ENCODE peak calls at places on chromosomes 2 and 18, in nine cellular contexts. J is body of pancreas, H is heart left ventricle, W is transverse colon, Y is IMR-90, C is A549, T is thyroid gland, N is endothelial cell of umbilical vein, A is GM12878. U is an unnamed sample.

GRCh38 chr2:176107731-176108181 is 676 bp downstream of the HOXD11 start:
- DNase-seq in N (no peak), W (no peak), T (no peak), A (no peak), Y (no peak), C (no peak), J (no peak), H (peak), U (no peak)

GRCh38 chr2:198328454-198328853 is 524.1 kb downstream of the PLCL1 start:
- DNase-seq in Y (no peak), C (no peak), J (no peak), N (no peak), H (no peak), A (no peak), W (no peak), T (no peak), U (no peak)

GRCh38 chr2:11748018-11748860 is 1.8 kb downstream of the LPIN1 start:
- DNase-seq in Y (no peak), J (no peak), H (no peak), C (no peak), W (no peak), T (no peak), A (no peak), N (no peak), U (no peak)

GRCh38 chr2:99140860-99141109 is 722 bp upstream of the C2orf15 start:
- DNase-seq in A (no peak), H (no peak), J (no peak), Y (no peak), W (no peak), C (no peak), T (no peak), N (no peak), U (no peak)

GRCh38 chr2:215787565-215788178 is 225.7 kb downstream of the MREG start:
- DNase-seq in W (no peak), C (no peak), J (no peak), A (no peak), Y (no peak), N (no peak), T (no peak), H (no peak), U (no peak)

GRCh38 chr2:86293612-86294011 is 43.8 kb downstream of the REEP1 start:
- DNase-seq in J (no peak), T (no peak), N (no peak), C (no peak), W (no peak), H (no peak), Y (no peak), A (no peak), U (no peak)

GRCh38 chr2:216298719-216299118 is 73.6 kb downstream of the MARCHF4 start:
- DNase-seq in J (no peak), N (peak), A (no peak), H (no peak), W (no peak), Y (peak), C (peak), T (no peak), U (no peak)

GRCh38 chr2:10932345-10933151 is 20.8 kb downstream of the KCNF1 start:
- DNase-seq in A (no peak), J (no peak), H (no peak), T (no peak), W (no peak), Y (peak), C (no peak), N (peak), U (no peak)

GRCh38 chr18:12645751-12646203 is 12.1 kb downstream of the SPIRE1 start:
- DNase-seq in H (peak), W (no peak), T (peak), Y (peak), J (peak), N (peak), C (no peak), A (no peak), U (peak)

GRCh38 chr2:85907671-85908157 is 18.9 kb upstream of the ST3GAL5 start:
- DNase-seq in Y (peak), J (no peak), A (no peak), N (peak), H (no peak), W (no peak), C (no peak), T (no peak), U (no peak)

GRCh38 chr2:238879621-238880377 is 31.9 kb downstream of the TWIST2 start:
- DNase-seq in H (no peak), N (no peak), A (no peak), W (no peak), J (no peak), T (no peak), Y (no peak), C (no peak), U (no peak)

GRCh38 chr2:162885281-162886070 is 46.9 kb upstream of the KCNH7 start:
- DNase-seq in N (no peak), J (no peak), A (no peak), Y (no peak), T (no peak), H (no peak), W (no peak), C (no peak), U (no peak)

GRCh38 chr2:241228081-241228859 is 39.8 kb downstream of the ANO7 start:
- DNase-seq in C (no peak), J (no peak), N (no peak), A (no peak), T (no peak), H (no peak), W (no peak), Y (no peak), U (no peak)

GRCh38 chr2:241230435-241230834 is 42.0 kb downstream of the ANO7 start:
- DNase-seq in Y (no peak), H (no peak), A (no peak), C (no peak), W (no peak), J (peak), T (peak), N (no peak), U (no peak)

GRCh38 chr2:241227635-241227993 is 39.1 kb downstream of the ANO7 start:
- DNase-seq in T (no peak), C (no peak), W (no peak), H (no peak), Y (no peak), A (no peak), N (no peak), J (no peak), U (no peak)

GRCh38 chr2:241229563-241230401 is 41.3 kb downstream of the ANO7 start:
- DNase-seq in C (no peak), A (no peak), Y (no peak), N (no peak), W (no peak), H (no peak), T (no peak), J (no peak), U (no peak)

DNA sequence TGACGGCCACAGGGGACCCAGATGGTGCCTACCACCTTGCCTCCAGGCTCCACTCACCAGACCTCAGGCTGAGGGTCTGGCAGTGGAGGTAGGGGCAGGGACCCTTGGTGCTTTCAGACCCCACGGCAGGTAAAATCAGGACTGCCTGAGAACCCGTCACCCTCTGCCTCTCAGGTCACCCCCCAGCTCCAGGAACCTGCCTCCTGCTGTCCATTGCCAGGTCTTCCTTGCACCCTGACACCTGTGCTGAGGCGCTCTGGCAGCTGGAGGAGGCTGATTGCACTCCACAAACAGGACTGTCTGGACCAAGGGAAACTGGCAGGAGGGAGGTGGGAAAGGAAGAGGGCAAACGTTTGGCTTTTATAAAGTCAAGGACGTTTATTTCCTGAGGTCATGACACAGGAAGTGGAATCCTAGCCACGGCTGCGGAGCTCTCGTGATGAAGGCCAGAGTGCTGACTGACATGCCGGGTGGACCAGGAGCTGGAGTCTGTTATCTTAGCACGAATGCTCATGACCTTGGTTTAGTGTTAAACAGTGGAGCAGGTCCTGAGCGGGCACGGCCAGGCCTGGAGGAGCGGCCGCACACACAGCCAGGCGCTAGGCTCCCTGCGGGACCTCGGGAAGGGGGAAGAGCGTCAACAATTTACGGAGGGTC is 40.5 kb downstream of the ANO7 start:
- DNase-seq in W (no peak), J (no peak), T (no peak), H (no peak), N (peak), C (no peak), Y (no peak), A (no peak), U (no peak)
- H3K27ac ChIP-seq in W (no peak), J (no peak), T (no peak), H (peak), N (no peak), C (no peak), Y (no peak), A (no peak), U (no peak)

GRCh38 chr18:34709104-34709503 is 994 bp upstream of the DTNA start:
- DNase-seq in Y (peak), H (no peak), W (no peak), A (no peak), J (no peak), C (no peak), N (no peak), T (no peak), U (peak)

GRCh38 chr18:34709631-34710429 is at the start of gene DTNA:
- DNase-seq in T (no peak), H (no peak), N (peak), Y (peak), A (no peak), J (no peak), W (no peak), C (no peak), U (no peak)

GRCh38 chr18:34707670-34708069 is 2.4 kb upstream of the DTNA start:
- DNase-seq in T (peak), Y (peak), J (peak), N (peak), W (peak), C (peak), A (no peak), H (peak), U (peak)

GRCh38 chr18:34704823-34705222 is 5.3 kb upstream of the DTNA start:
- DNase-seq in Y (no peak), W (no peak), J (no peak), C (no peak), N (no peak), T (no peak), H (no peak), A (no peak), U (no peak)

DNA sequence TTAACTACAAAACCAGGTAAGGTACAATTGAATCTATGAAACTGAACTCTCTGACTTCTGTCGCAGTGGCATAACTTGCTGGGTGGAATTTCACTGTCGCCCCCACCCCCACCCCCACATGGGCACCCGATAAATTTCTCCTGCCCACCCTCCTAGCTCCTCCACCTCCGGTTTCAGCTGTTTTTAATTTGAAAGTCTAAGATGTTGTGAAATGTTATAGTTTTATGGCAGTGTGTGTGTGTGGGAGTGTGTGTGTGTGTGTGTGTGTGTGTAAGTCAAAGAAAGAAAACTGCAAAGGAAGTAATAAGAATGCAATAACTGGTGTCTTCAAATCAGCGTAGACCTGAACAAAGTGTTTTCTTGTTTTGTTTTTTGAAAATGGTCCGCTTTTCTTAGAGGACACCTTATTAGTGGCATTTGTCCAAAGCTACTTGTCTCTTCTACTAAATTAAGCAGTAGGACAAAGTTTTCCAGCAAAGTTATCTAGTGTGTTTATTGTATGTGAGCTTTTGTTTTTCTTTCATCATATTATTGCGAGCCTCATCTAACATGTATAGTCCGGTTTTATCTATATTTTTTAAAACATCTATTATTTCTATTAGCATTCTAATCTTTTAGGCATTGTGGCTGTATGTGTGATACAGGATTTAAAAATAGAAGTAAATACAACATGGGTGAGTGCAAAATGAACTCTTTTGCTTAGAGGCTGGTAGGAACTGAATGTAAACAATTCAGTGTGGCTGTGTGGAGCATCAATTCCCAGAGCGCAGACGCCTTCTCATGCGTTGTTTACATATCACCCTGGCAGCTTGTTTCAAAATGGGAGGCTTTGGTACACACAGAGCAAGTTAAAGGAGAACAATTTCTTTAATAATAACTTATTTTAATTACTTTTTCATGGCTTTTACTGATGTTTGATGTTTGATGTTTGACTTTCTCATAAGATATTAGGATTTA is 610 bp downstream of the DTNA start:
- DNase-seq in A (no peak), J (no peak), W (no peak), H (no peak), C (no peak), N (no peak), T (no peak), Y (peak), U (no peak)
- H3K4me3 ChIP-seq in A (no peak), J (no peak), W (peak), H (no peak), C (no peak), N (no peak), T (no peak), Y (peak), U (peak)

GRCh38 chr18:24052053-24052452 is 37.5 kb downstream of the TTC39C start:
- DNase-seq in H (no peak), Y (no peak), J (no peak), T (no peak), C (peak), N (no peak), W (no peak), A (no peak), U (no peak)
- TF ChIP-seq POLR2A in H (no peak), Y (no peak), J (no peak), T (no peak), C (no peak), N (no peak), W (no peak), A (no peak), U (no peak)

GRCh38 chr2:42835577-42836371 is 43.4 kb upstream of the HAAO start:
- DNase-seq in J (peak), N (peak), H (no peak), A (no peak), W (peak), Y (peak), C (peak), T (peak), U (peak)
- H3K27ac ChIP-seq in J (no peak), N (peak), H (peak), A (no peak), W (peak), Y (peak), C (peak), T (peak), U (peak)

DNA sequence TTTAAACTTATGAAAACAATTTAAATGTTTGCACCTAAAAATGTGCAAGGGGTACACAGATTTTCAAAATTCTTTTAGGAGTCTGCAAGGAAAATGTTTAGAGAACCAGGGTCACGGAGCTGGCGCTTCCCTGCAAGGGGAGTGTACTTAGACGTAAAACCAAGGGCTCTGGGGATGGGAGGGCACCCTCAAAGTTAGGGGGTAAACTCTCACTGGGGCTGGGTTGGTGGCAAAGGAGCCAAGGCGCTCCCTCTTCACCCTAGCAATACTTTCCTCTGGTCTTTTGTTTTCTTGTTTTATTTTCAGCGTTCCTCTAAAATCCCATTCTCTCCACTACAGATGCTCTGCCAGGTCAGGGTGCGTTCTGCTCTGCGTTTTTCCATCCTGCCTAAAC is 20.0 kb downstream of the TMEM247 start:
- DNase-seq in C (no peak), Y (no peak), A (no peak), T (no peak), H (peak), N (no peak), W (no peak), J (no peak), U (no peak)
- H3K4me3 ChIP-seq in C (peak), Y (peak), A (peak), T (no peak), H (peak), N (peak), W (peak), J (peak), U (peak)

DNA sequence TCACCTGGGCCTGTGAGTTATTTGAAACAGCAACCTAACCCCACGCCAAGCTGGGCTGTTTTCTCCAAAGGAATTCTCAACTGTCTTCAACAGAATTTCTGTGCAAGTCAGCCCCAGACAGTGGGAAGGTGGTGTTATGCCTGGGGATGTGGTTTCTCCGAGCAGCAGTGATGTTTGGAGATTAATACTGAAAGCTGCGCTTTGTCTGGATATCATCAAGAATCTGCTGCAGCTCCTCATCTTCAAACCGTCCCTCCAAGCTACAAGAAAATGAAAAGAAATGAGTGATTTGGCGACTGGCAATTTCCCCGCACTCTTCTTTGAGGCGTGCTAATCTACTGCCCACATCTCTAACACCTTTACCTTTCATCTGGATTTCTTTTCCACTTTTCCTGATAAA is 10.0 kb downstream of the POLR2D start:
- DNase-seq in W (no peak), C (no peak), H (no peak), Y (no peak), N (no peak), J (no peak), A (no peak), T (no peak), U (no peak)
- TF ChIP-seq POLR2A in W (no peak), C (no peak), H (no peak), Y (no peak), N (no peak), J (no peak), A (no peak), T (no peak), U (no peak)

GRCh38 chr2:95329891-95330822 is 33.0 kb downstream of the KCNIP3 start:
- DNase-seq in A (no peak), N (no peak), W (no peak), T (peak), H (no peak), J (no peak), Y (no peak), C (no peak), U (no peak)
- H3K27ac ChIP-seq in A (no peak), N (no peak), W (no peak), T (peak), H (no peak), J (no peak), Y (no peak), C (no peak), U (no peak)

DNA sequence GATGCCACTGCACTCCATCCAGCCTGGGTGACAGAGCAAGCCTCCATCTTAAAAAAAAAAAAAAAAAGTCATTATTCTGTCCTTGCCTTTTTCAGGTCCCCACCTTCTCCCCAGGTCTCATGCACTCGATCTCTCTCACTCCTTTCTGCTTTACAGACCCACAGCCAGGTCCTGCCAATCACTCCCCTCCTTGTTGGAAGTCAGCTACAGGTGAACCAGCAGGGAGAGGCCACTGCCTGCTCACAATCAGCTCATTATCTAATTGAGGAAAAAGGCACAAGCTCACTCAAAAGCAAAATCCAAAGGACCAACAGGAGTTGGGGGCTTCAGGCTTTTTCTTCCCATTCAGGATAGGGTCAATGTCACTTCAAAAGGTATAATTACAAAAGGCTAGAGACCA is 2.0 kb downstream of the WDFY1 start:
- DNase-seq in C (no peak), A (no peak), N (no peak), Y (no peak), J (no peak), T (no peak), H (no peak), W (no peak), U (no peak)
- H3K4me3 ChIP-seq in C (peak), A (peak), N (peak), Y (peak), J (no peak), T (no peak), H (no peak), W (no peak), U (peak)